ENCODE peak calls at places on chromosome 9, in seven cellular contexts. W is NCI-H2081 treated with DMSO at 0.1 percent for 48 hours, N is fibroblast of mammary gland, G is fibroblast of lung, L is iris pigment epithelial cell, O is SW480, A is GM19239. M is an unnamed sample.

GRCh38 chr9:124632077-124632621 is 125.0 kb upstream of the NR5A1 start:
- DNase-seq in W (no peak), N (peak), G (peak), L (peak), O (no peak), A (no peak), M (peak)

GRCh38 chr9:136803551-136804508 is 3.9 kb upstream of the RABL6 start:
- DNase-seq in W (no peak), N (no peak), G (no peak), L (no peak), O (no peak), A (no peak), M (no peak)

GRCh38 chr9:38198140-38198539 is 129.1 kb upstream of the SHB start:
- DNase-seq in W (no peak), N (no peak), G (no peak), L (no peak), O (no peak), A (no peak), M (no peak)

GRCh38 chr9:134032456-134033222 is 7.4 kb downstream of the BRD3OS start:
- DNase-seq in W (no peak), N (no peak), G (no peak), L (no peak), O (no peak), A (no peak), M (no peak)

GRCh38 chr9:116716441-116716840 is 29.3 kb downstream of the TRIM32 start:
- DNase-seq in W (no peak), N (peak), G (no peak), L (no peak), O (no peak), A (no peak), M (peak)

GRCh38 chr9:14322211-14323082 is 8.5 kb upstream of the NFIB start:
- DNase-seq in W (peak), N (peak), G (peak), L (peak), O (peak), A (peak), M (peak)

GRCh38 chr9:137077758-137078693 is 709 bp downstream of the UAP1L1 start:
- DNase-seq in W (no peak), N (no peak), G (no peak), L (no peak), O (no peak), A (no peak), M (peak)

GRCh38 chr9:133050142-133050541 is 11.6 kb upstream of the CEL start:
- DNase-seq in W (peak), N (peak), G (peak), L (peak), O (no peak), A (no peak), M (no peak)

GRCh38 chr9:136763649-136764035 is 676 bp downstream of the LCN15 start:
- DNase-seq in W (no peak), N (no peak), G (no peak), L (no peak), O (no peak), A (no peak), M (no peak)

GRCh38 chr9:100440071-100440470 is 13.1 kb downstream of the MSANTD3 start:
- DNase-seq in W (no peak), N (peak), G (peak), L (peak), O (no peak), A (no peak), M (peak)

GRCh38 chr9:4508907-4509589 is 18.8 kb downstream of the SLC1A1 start:
- DNase-seq in W (no peak), N (peak), G (no peak), L (peak), O (no peak), A (no peak), M (peak)

GRCh38 chr9:104276709-104277245 is 182.7 kb downstream of the SMC2 start:
- DNase-seq in W (no peak), N (peak), G (no peak), L (peak), O (no peak), A (no peak), M (peak)

GRCh38 chr9:95107976-95108375 is 209.5 kb downstream of the FANCC start:
- DNase-seq in W (no peak), N (no peak), G (no peak), L (no peak), O (no peak), A (no peak), M (no peak)

GRCh38 chr9:123176230-123176629 is 92.2 kb downstream of the STRBP start:
- DNase-seq in W (no peak), N (peak), G (peak), L (peak), O (no peak), A (no peak), M (peak)

GRCh38 chr9:87382902-87383301 is 114.8 kb upstream of the DAPK1 start:
- DNase-seq in W (no peak), N (peak), G (peak), L (peak), O (no peak), A (no peak), M (peak)

GRCh38 chr9:128141604-128142003 is 7.6 kb upstream of the LCN2 start:
- DNase-seq in W (no peak), N (no peak), G (no peak), L (no peak), O (no peak), A (no peak), M (no peak)

GRCh38 chr9:33742519-33742918 is 52.8 kb upstream of the PRSS3 start:
- DNase-seq in W (no peak), N (no peak), G (no peak), L (no peak), O (peak), A (no peak), M (no peak)

GRCh38 chr9:124812401-124813016 is 35.6 kb downstream of the OLFML2A start:
- DNase-seq in W (no peak), N (peak), G (peak), L (peak), O (peak), A (no peak), M (peak)

GRCh38 chr9:77864096-77864889 is 167.3 kb downstream of the GNAQ start:
- DNase-seq in W (no peak), N (peak), G (no peak), L (peak), O (no peak), A (no peak), M (no peak)

GRCh38 chr9:83981126-83981871 is 694 bp downstream of the RMI1 start:
- DNase-seq in W (no peak), N (peak), G (peak), L (peak), O (peak), A (no peak), M (peak)

GRCh38 chr9:133149130-133150015 is 14.3 kb downstream of the GBGT1 start:
- DNase-seq in W (peak), N (peak), G (peak), L (peak), O (peak), A (peak), M (peak)

GRCh38 chr9:111287127-111287526 is 42.9 kb downstream of the OR2K2 start:
- DNase-seq in W (no peak), N (peak), G (peak), L (peak), O (no peak), A (no peak), M (peak)

GRCh38 chr9:114235113-114235589 is 79.8 kb downstream of the COL27A1 start:
- DNase-seq in W (no peak), N (no peak), G (no peak), L (peak), O (no peak), A (no peak), M (no peak)

GRCh38 chr9:131963087-131963715 is 116.5 kb downstream of the MED27 start:
- DNase-seq in W (no peak), N (no peak), G (no peak), L (no peak), O (no peak), A (no peak), M (no peak)

GRCh38 chr9:92564982-92565381 is 29.2 kb upstream of the ECM2 start:
- DNase-seq in W (no peak), N (peak), G (peak), L (peak), O (no peak), A (no peak), M (peak)

GRCh38 chr9:128254855-128255759 is 20.7 kb downstream of the GOLGA2 start:
- DNase-seq in W (no peak), N (peak), G (peak), L (no peak), O (peak), A (peak), M (peak)

GRCh38 chr9:35749515-35750255 is 598 bp downstream of the RGP1 start:
- DNase-seq in W (no peak), N (no peak), G (no peak), L (no peak), O (peak), A (no peak), M (peak)

GRCh38 chr9:120741701-120742100 is 27.4 kb upstream of the MEGF9 start:
- DNase-seq in W (no peak), N (no peak), G (no peak), L (peak), O (no peak), A (no peak), M (no peak)

GRCh38 chr9:120627073-120627472 is 47.1 kb upstream of the CDK5RAP2 start:
- DNase-seq in W (no peak), N (no peak), G (no peak), L (no peak), O (no peak), A (no peak), M (no peak)

GRCh38 chr9:8903077-8903476 is 1103.5 kb upstream of the DMAC1 start:
- DNase-seq in W (no peak), N (no peak), G (no peak), L (no peak), O (no peak), A (no peak), M (no peak)

GRCh38 chr9:83701769-83702168 is 6.0 kb downstream of the UBQLN1 start:
- DNase-seq in W (no peak), N (peak), G (peak), L (peak), O (no peak), A (no peak), M (peak)

GRCh38 chr9:128916204-128916603 is 4.6 kb upstream of the PHYHD1 start:
- DNase-seq in W (no peak), N (peak), G (no peak), L (peak), O (no peak), A (no peak), M (peak)

GRCh38 chr9:122095010-122095767 is 2.1 kb upstream of the TTLL11 start:
- DNase-seq in W (no peak), N (peak), G (peak), L (peak), O (peak), A (no peak), M (peak)